ENCODE peak calls at places on chromosomes 3 and 15, in six cellular contexts. D is AG04450, X is lower leg skin, K is A549, W is fibroblast of lung, B is spleen. S is an unnamed sample.

GRCh38 chr3:105429034-105429762 is 62.5 kb downstream of the ALCAM start:
- DNase-seq in D (no peak), X (no peak), K (no peak), W (no peak), B (no peak), S (no peak)

GRCh38 chr3:57007513-57008415 is 52.7 kb upstream of the SPATA12 start:
- DNase-seq in D (peak; percentile 61), X (peak; percentile 83), K (peak; percentile 21), W (peak; percentile 91), B (no peak), S (peak; percentile 80)

GRCh38 chr3:147616998-147617619 is 207.9 kb downstream of the ZIC1 start:
- DNase-seq in D (no peak), X (no peak), K (no peak), W (peak; percentile 56), B (no peak), S (no peak)

GRCh38 chr15:61327019-61327631 is 98.0 kb upstream of the RORA start:
- DNase-seq in D (no peak), X (peak; percentile 21), K (no peak), W (peak; percentile 1), B (no peak), S (no peak)

GRCh38 chr15:81516461-81516860 is 142.4 kb upstream of the TMC3 start:
- DNase-seq in D (no peak), X (peak; percentile 19), K (no peak), W (peak; percentile 47), B (no peak), S (no peak)

GRCh38 chr3:154285221-154285620 is 39.1 kb downstream of the DHX36 start:
- DNase-seq in D (no peak), X (no peak), K (no peak), W (no peak), B (no peak), S (no peak)

GRCh38 chr3:23114479-23114878 is 88.6 kb upstream of the UBE2E2 start:
- DNase-seq in D (no peak), X (no peak), K (no peak), W (peak; percentile 36), B (no peak), S (no peak)

GRCh38 chr15:42384597-42384996 is 25.3 kb downstream of the CAPN3 start:
- DNase-seq in D (no peak), X (no peak), K (no peak), W (no peak), B (no peak), S (no peak)

GRCh38 chr3:189262746-189263145 is 91.0 kb downstream of the TPRG1 start:
- DNase-seq in D (no peak), X (no peak), K (no peak), W (no peak), B (no peak), S (no peak)

GRCh38 chr3:63753567-63753966 is 65.5 kb upstream of the C3orf49 start:
- DNase-seq in D (no peak), X (no peak), K (no peak), W (peak; percentile 32), B (no peak), S (no peak)

GRCh38 chr3:141969711-141970110 is 93.3 kb downstream of the ATP1B3 start:
- DNase-seq in D (no peak), X (no peak), K (no peak), W (no peak), B (no peak), S (no peak)
- TF ChIP-seq CTCF in D (no peak), X (no peak), K (no peak), W (no peak), B (no peak), S (no peak)

GRCh38 chr15:41153733-41154132 is 37.7 kb upstream of the INO80 start:
- DNase-seq in D (no peak), X (no peak), K (no peak), W (no peak), B (no peak), S (no peak)
- H3K4me3 ChIP-seq in D (no peak overlapping the region), X (no peak overlapping the region), K (no peak overlapping the region), W (no peak overlapping the region), B (no peak overlapping the region), S (no peak overlapping the region)

DNA sequence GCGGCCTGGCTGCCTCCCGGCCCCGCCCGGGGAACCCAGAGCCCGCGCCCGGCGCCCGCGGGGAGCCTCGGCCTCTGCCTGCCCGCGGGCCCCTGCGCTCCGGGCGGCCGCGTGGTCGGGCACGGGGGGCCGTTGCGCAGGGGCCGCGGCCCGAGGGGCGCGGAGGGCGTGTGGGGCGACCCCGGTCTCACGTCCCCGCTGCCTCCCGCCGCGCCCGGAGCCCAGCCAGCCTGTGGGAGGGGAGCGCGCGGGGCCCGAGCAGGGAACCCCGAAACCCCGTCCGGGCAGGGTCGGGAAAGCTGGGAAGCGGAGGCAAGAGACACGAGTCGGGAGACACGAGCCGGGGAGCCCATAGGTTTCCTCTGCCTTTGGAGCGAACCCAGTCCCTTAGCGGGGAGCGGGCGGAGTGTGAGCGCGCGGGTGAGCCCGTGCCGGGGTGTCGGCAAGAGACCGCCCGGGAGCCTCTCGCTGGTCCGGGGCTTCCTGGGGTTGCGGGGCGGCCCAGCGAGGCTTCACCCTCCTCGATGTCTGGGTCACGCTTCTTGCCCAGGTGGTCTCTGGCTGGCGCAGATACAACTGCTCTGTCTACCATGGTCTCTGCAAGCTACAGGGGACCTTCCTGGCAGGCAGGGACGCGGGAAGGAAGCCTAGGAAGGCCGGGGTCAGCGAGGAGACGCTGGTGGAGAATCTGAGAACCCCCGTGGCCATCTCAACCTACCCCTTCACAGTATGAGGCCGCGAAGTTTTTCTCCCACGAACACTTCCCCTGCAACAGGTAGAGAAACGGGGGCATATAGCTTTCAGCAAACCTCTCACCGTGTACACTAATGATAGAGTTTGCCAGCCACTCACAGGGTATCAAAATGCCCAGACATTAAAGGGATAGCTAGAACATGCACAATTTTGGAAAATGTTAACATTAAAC is 586 bp downstream of the LRRK1 start:
- DNase-seq in D (no peak), X (no peak), K (peak; percentile 61), W (peak; percentile 15), B (peak; percentile 90), S (no peak)
- TF ChIP-seq CTCF in D (no peak), X (no peak), K (no peak), W (no peak), B (no peak), S (no peak)

DNA sequence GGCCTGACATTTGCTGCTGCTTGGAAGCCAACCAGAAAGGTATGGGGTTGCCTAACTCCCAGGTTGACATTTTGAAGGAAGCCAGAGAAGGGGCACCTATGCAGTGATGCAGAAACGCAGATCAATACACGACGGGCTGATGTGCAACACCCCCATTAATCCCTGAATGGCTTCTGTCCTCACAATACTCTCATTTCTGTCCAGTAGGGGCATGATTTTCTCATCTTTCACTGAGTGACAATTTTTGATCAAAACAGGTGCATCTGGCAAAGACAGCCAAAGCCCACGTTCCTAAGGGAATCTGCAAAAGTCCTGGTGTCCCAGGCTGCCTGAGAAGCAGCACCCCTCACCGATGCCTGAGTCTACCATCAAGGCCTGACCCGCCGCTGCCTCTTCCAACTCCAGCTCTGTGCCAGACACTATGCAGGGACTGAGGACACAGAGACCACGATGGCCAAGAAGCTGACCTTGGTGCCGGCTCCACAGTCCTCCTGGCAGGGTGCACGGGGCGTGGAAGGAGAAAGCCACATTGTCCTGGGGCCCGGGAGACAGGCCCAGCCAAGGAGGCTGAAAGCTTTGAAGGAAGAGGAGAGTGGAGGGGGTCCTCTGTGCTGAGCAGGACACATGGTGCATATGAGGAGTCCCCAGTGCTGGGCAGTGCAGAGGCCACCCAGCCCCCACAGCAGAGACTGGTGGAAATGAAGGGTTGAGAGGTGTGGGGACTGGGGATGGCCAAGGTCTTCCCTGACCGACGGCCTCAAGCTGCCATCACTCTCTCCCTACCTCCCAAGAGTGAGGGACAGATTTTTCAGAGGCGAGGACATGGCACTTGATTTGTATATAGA is 159.6 kb downstream of the NUP210 start:
- DNase-seq in D (no peak), X (no peak), K (no peak), W (no peak), B (no peak), S (no peak)
- H3K4me3 ChIP-seq in D (no peak overlapping the region), X (no peak overlapping the region), K (no peak overlapping the region), W (no peak overlapping the region), B (no peak overlapping the region), S (no peak overlapping the region)

GRCh38 chr3:126259411-126260391 is 79.3 kb upstream of the ALDH1L1 start:
- DNase-seq in D (no peak), X (no peak), K (no peak), W (peak; percentile 41), B (no peak), S (no peak)
- TF ChIP-seq CTCF in D (peak; percentile 61), X (no peak), K (no peak), W (peak; percentile 61), B (peak; percentile 55), S (peak; percentile 78)

GRCh38 chr3:17390785-17391184 is 351.6 kb downstream of the TBC1D5 start:
- DNase-seq in D (no peak), X (no peak), K (no peak), W (no peak), B (no peak), S (no peak)
- H3K4me3 ChIP-seq in D (no peak overlapping the region), X (no peak overlapping the region), K (no peak overlapping the region), W (no peak overlapping the region), B (no peak overlapping the region), S (no peak overlapping the region)

DNA sequence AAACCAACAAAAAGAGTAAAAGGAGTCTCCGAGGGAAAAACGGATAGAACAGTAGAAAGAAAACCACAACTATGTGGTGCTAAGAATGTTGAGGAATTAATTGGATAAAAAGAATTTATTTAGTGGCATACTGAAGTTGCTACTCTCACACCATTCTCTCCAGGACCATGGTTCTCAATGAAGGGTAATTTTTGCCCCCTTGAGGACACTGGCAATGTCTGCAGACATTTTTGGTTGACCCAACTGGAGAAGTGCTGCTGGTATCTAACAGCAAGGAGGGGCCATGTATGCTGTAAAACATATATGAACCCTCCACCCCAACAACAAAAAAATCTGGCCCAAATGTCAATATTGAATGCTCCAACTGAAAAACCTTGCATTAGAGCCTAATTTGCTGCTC is 85.9 kb upstream of the CSPG5 start:
- DNase-seq in D (no peak), X (no peak), K (peak; percentile 33), W (no peak), B (no peak), S (no peak)
- TF ChIP-seq CTCF in D (peak; percentile 26), X (no peak), K (no peak), W (peak; percentile 21), B (no peak), S (peak; percentile 54)

GRCh38 chr15:68040144-68040543 is 14.0 kb upstream of the PIAS1 start:
- DNase-seq in D (no peak), X (no peak), K (no peak), W (no peak), B (no peak), S (no peak)

GRCh38 chr15:68047826-68048225 is 6.3 kb upstream of the PIAS1 start:
- DNase-seq in D (no peak), X (no peak), K (no peak), W (no peak), B (no peak), S (no peak)

GRCh38 chr15:68045289-68046265 is 8.5 kb upstream of the PIAS1 start:
- DNase-seq in D (no peak), X (no peak), K (no peak), W (no peak), B (no peak), S (no peak)

GRCh38 chr15:68042156-68042854 is 11.8 kb upstream of the PIAS1 start:
- DNase-seq in D (no peak), X (no peak), K (no peak), W (no peak), B (no peak), S (no peak)

GRCh38 chr15:68042855-68043222 is 11.3 kb upstream of the PIAS1 start:
- DNase-seq in D (no peak), X (no peak), K (no peak), W (no peak), B (no peak), S (no peak)
- H3K4me3 ChIP-seq in D (no peak overlapping the region), X (no peak overlapping the region), K (no peak overlapping the region), W (no peak overlapping the region), B (no peak overlapping the region), S (no peak overlapping the region)